ENCODE peak calls at places on chromosome 15, in six cellular contexts. One of them, this sample, is unnamed.

GRCh38 chr15:29952245-29952644 is 130.0 kb upstream of the TJP1 start:
- DNase-seq in upper lobe of right lung: no peak
- DNase-seq in kidney: no peak
- DNase-seq in nephron progenitor cell: no peak
- DNase-seq in HFFc6: no peak
- DNase-seq in AG04450: no peak
- DNase-seq in this sample: no peak

GRCh38 chr15:60469893-60470641 is 8.9 kb downstream of the ICE2 start:
- DNase-seq in kidney: no peak
- DNase-seq in upper lobe of right lung: no peak
- DNase-seq in HFFc6: no peak
- DNase-seq in nephron progenitor cell: no peak
- DNase-seq in AG04450: no peak
- DNase-seq in this sample: no peak

GRCh38 chr15:99555089-99555488 is 10.7 kb upstream of the MEF2A start:
- DNase-seq in nephron progenitor cell: no peak
- DNase-seq in upper lobe of right lung: no peak
- DNase-seq in kidney: no peak
- DNase-seq in AG04450: no peak
- DNase-seq in HFFc6: no peak
- DNase-seq in this sample: no peak

GRCh38 chr15:45268135-45268534 is 16.1 kb downstream of the SLC28A2 start:
- DNase-seq in nephron progenitor cell: no peak
- DNase-seq in upper lobe of right lung: no peak
- DNase-seq in HFFc6: no peak
- DNase-seq in AG04450: no peak
- DNase-seq in kidney: no peak
- DNase-seq in this sample: no peak

GRCh38 chr15:76860201-76860600 is 44.9 kb downstream of the SCAPER start:
- DNase-seq in upper lobe of right lung: no peak
- DNase-seq in AG04450: no peak
- DNase-seq in HFFc6: no peak
- DNase-seq in nephron progenitor cell: no peak
- DNase-seq in kidney: no peak
- DNase-seq in this sample: no peak

GRCh38 chr15:43934480-43934879 is 107.7 kb downstream of the WDR76 start:
- DNase-seq in AG04450: no peak
- DNase-seq in kidney: no peak
- DNase-seq in upper lobe of right lung: no peak
- DNase-seq in nephron progenitor cell: no peak
- DNase-seq in HFFc6: peak; percentile 39
- DNase-seq in this sample: no peak

GRCh38 chr15:90174140-90174891 is 26.8 kb upstream of the SEMA4B start:
- DNase-seq in HFFc6: no peak
- DNase-seq in AG04450: no peak
- DNase-seq in nephron progenitor cell: no peak
- DNase-seq in upper lobe of right lung: peak; percentile 89
- DNase-seq in kidney: peak; percentile 97
- DNase-seq in this sample: no peak

GRCh38 chr15:27601239-27601942 is 497.7 kb downstream of the OCA2 start:
- DNase-seq in kidney: no peak
- DNase-seq in upper lobe of right lung: no peak
- DNase-seq in AG04450: no peak
- DNase-seq in HFFc6: no peak
- DNase-seq in nephron progenitor cell: no peak
- DNase-seq in this sample: no peak

GRCh38 chr15:60961541-60961940 is 267.6 kb downstream of the RORA start:
- DNase-seq in kidney: no peak
- DNase-seq in HFFc6: no peak
- DNase-seq in upper lobe of right lung: no peak
- DNase-seq in nephron progenitor cell: no peak
- DNase-seq in AG04450: no peak
- DNase-seq in this sample: no peak

GRCh38 chr15:40846846-40847224 is 3.0 kb downstream of the SPINT1 start:
- DNase-seq in HFFc6: no peak
- DNase-seq in upper lobe of right lung: no peak
- DNase-seq in kidney: no peak
- DNase-seq in nephron progenitor cell: no peak
- DNase-seq in AG04450: no peak
- DNase-seq in this sample: no peak

GRCh38 chr15:90004671-90005070 is 3.5 kb downstream of the ZNF710 start:
- DNase-seq in kidney: no peak
- DNase-seq in AG04450: peak; percentile 92
- DNase-seq in upper lobe of right lung: no peak
- DNase-seq in nephron progenitor cell: no peak
- DNase-seq in HFFc6: peak; percentile 95
- DNase-seq in this sample: peak; percentile 88

GRCh38 chr15:52068004-52068403 is 44.6 kb downstream of the BCL2L10 start:
- DNase-seq in AG04450: no peak
- DNase-seq in kidney: no peak
- DNase-seq in nephron progenitor cell: no peak
- DNase-seq in upper lobe of right lung: no peak
- DNase-seq in HFFc6: peak; percentile 38
- DNase-seq in this sample: no peak

GRCh38 chr15:36757189-36757814 is 177.9 kb downstream of the CDIN1 start:
- DNase-seq in upper lobe of right lung: no peak
- DNase-seq in kidney: no peak
- DNase-seq in nephron progenitor cell: no peak
- DNase-seq in AG04450: no peak
- DNase-seq in HFFc6: peak; percentile 12
- DNase-seq in this sample: no peak

GRCh38 chr15:31398677-31399260 is 72.1 kb downstream of the KLF13 start:
- DNase-seq in upper lobe of right lung: no peak
- DNase-seq in kidney: no peak
- DNase-seq in nephron progenitor cell: no peak
- DNase-seq in HFFc6: no peak
- DNase-seq in AG04450: no peak
- DNase-seq in this sample: no peak

GRCh38 chr15:97944724-97945123 is 15.8 kb upstream of the ARRDC4 start:
- DNase-seq in AG04450: no peak
- DNase-seq in kidney: no peak
- DNase-seq in HFFc6: no peak
- DNase-seq in nephron progenitor cell: no peak
- DNase-seq in upper lobe of right lung: no peak
- DNase-seq in this sample: no peak
- TF ChIP-seq CTCF in AG04450: no peak
- TF ChIP-seq CTCF in kidney: no peak
- TF ChIP-seq CTCF in HFFc6: no peak
- TF ChIP-seq CTCF in nephron progenitor cell: no peak
- TF ChIP-seq CTCF in upper lobe of right lung: no peak
- TF ChIP-seq CTCF in this sample: no peak

DNA sequence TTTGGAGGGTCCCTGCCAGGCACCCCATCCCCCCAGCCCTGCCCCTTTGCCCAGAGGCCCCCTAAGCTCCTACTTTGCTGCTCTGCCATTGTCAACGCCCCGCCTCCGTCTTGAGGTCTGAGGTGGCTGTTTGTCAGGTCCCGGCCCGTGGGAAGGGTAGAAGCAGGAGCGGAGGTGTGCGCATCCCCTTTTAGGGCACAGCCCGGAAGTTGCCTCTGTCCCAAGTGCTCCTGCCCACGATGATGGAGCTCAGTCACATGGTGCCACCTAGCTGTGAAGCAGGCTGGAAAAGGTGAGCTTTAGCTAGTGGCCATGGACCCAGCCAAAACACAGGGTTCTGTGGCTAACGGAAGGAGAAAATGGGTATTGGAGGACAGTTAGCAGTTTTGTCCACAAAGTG is 28.5 kb upstream of the LCTL start:
- DNase-seq in HFFc6: no peak
- DNase-seq in AG04450: no peak
- DNase-seq in nephron progenitor cell: no peak
- DNase-seq in upper lobe of right lung: no peak
- DNase-seq in kidney: peak; percentile 37
- DNase-seq in this sample: no peak
- TF ChIP-seq CTCF in HFFc6: no peak
- TF ChIP-seq CTCF in AG04450: no peak
- TF ChIP-seq CTCF in nephron progenitor cell: no peak
- TF ChIP-seq CTCF in upper lobe of right lung: no peak
- TF ChIP-seq CTCF in kidney: no peak
- TF ChIP-seq CTCF in this sample: no peak

DNA sequence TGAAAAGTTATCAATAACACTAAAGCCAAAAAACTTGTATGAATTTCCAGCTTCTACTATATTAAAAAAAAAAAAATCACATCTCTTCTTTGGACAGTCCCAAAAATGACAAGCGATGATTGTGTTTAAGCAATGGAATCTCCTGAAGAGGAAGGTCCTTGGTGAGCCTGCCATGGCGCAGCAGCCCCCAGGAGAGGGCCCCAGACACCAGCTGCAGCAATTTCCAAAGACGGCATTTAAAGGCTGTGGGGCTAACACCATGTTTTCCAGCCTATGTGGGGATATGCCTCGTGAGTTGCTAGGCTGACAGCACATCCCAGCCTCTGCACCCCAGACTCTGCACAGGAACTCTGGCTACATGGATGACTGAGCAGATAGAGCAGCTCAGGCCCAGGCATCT is 14.7 kb downstream of the SKIC8 start:
- DNase-seq in nephron progenitor cell: no peak
- DNase-seq in HFFc6: no peak
- DNase-seq in AG04450: no peak
- DNase-seq in upper lobe of right lung: no peak
- DNase-seq in kidney: no peak
- DNase-seq in this sample: no peak
- TF ChIP-seq CTCF in nephron progenitor cell: no peak
- TF ChIP-seq CTCF in HFFc6: no peak
- TF ChIP-seq CTCF in AG04450: no peak
- TF ChIP-seq CTCF in upper lobe of right lung: no peak
- TF ChIP-seq CTCF in kidney: no peak
- TF ChIP-seq CTCF in this sample: peak; percentile 23

GRCh38 chr15:88141490-88141889 is 115.0 kb downstream of the NTRK3 start:
- DNase-seq in upper lobe of right lung: no peak
- DNase-seq in HFFc6: no peak
- DNase-seq in kidney: no peak
- DNase-seq in nephron progenitor cell: peak; percentile 10
- DNase-seq in AG04450: no peak
- DNase-seq in this sample: no peak
- TF ChIP-seq CTCF in upper lobe of right lung: no peak
- TF ChIP-seq CTCF in HFFc6: no peak
- TF ChIP-seq CTCF in kidney: no peak
- TF ChIP-seq CTCF in nephron progenitor cell: no peak
- TF ChIP-seq CTCF in AG04450: no peak
- TF ChIP-seq CTCF in this sample: no peak

DNA sequence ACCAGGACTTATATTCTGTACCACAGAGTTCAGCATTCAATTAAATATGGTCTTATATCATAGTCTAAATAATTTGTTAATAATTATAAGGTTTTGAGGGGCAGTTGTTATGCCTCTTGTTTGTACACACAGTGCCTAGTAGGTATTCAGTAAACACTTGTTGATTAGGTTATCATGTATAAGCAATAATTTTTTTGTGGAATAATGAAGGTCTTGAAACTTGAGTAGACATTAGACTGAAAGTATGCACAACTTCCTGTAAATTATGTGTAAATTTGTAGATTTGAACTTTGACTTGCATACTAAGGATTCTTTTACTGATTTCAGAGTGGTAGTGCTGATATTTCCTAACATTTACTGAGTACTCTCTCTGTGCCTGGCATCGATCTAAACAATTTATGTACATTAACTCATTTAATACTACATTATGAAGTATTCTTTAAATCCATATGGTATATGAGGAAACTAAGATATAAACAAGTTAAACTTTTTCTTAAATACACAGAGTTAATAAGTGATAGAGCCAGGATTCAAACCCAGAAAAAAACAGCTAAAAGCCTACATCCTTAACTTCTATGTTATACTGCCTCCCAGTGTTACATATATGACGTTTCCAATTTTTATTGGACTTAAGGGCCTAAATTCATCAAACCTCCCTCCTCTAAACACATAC is 65.1 kb downstream of the GLCE start:
- DNase-seq in HFFc6: peak; percentile 46
- DNase-seq in nephron progenitor cell: no peak
- DNase-seq in upper lobe of right lung: no peak
- DNase-seq in kidney: no peak
- DNase-seq in AG04450: no peak
- DNase-seq in this sample: no peak
- TF ChIP-seq CTCF in HFFc6: peak; percentile 73
- TF ChIP-seq CTCF in nephron progenitor cell: no peak
- TF ChIP-seq CTCF in upper lobe of right lung: peak; percentile 28
- TF ChIP-seq CTCF in kidney: peak; percentile 13
- TF ChIP-seq CTCF in AG04450: peak; percentile 48
- TF ChIP-seq CTCF in this sample: peak; percentile 14

DNA sequence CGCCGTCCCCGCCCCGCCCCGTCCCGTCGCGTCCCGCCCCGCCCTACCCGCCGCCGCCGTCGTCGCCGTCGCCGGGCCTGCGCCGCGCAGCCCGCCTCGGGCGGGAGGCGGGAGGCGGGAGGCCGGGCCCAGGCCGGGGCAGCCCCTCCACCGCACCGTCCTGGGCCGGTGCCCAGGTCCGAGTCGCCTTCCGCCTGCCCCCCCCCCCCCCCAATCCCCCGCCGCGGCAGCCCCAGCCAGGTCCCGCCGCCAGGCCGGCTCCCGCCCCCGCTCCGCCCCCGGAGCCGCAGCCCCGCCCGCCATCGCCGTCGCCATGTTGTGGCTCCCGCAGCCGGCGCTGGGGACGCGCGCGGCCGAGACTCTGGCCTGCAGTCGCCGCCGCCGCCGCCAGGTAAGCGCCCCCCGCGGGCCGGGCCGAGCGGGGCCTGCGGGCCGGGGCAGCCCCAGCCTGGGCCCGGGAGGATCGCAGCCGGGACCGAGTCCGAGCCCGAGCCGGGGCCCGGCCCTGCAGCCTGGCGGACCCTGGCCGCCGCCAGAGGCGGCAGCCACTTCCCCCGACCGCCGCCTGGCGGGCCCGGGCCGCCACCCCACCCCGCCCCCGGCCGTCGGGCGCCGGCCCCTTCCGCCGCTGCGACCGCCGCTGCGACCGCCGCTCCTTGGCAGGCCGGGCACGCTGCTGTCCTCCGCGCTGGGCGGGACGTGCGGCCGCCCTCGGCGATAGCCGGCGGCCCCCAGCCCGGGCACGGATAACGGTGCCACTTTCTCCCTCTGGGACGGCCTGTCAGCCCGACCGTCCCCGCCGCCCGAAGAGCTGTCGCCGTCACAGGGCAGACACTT is at the start of gene ZNF592:
- DNase-seq in nephron progenitor cell: peak; percentile 82
- DNase-seq in HFFc6: peak; percentile 58
- DNase-seq in AG04450: peak; percentile 26
- DNase-seq in kidney: peak; percentile 95
- DNase-seq in upper lobe of right lung: peak; percentile 94
- DNase-seq in this sample: peak; percentile 63
- TF ChIP-seq CTCF in nephron progenitor cell: no peak
- TF ChIP-seq CTCF in HFFc6: no peak
- TF ChIP-seq CTCF in AG04450: no peak
- TF ChIP-seq CTCF in kidney: peak; percentile 2
- TF ChIP-seq CTCF in upper lobe of right lung: no peak
- TF ChIP-seq CTCF in this sample: peak; percentile 7

GRCh38 chr15:57505056-57505713 is 86.5 kb upstream of the MYZAP start:
- DNase-seq in AG04450: no peak
- DNase-seq in kidney: no peak
- DNase-seq in upper lobe of right lung: no peak
- DNase-seq in nephron progenitor cell: no peak
- DNase-seq in HFFc6: no peak
- DNase-seq in this sample: no peak

GRCh38 chr15:57505949-57506391 is 85.7 kb upstream of the MYZAP start:
- DNase-seq in kidney: peak; percentile 93
- DNase-seq in HFFc6: no peak
- DNase-seq in AG04450: no peak
- DNase-seq in upper lobe of right lung: peak; percentile 77
- DNase-seq in nephron progenitor cell: no peak
- DNase-seq in this sample: no peak

GRCh38 chr15:57507111-57507510 is 84.6 kb upstream of the MYZAP start:
- DNase-seq in AG04450: no peak
- DNase-seq in HFFc6: no peak
- DNase-seq in upper lobe of right lung: no peak
- DNase-seq in nephron progenitor cell: no peak
- DNase-seq in kidney: no peak
- DNase-seq in this sample: no peak

GRCh38 chr15:57504599-57504940 is 87.1 kb upstream of the MYZAP start:
- DNase-seq in upper lobe of right lung: no peak
- DNase-seq in AG04450: no peak
- DNase-seq in kidney: no peak
- DNase-seq in HFFc6: no peak
- DNase-seq in nephron progenitor cell: no peak
- DNase-seq in this sample: no peak

GRCh38 chr15:57506422-57506821 is 85.3 kb upstream of the MYZAP start:
- DNase-seq in HFFc6: no peak
- DNase-seq in upper lobe of right lung: no peak
- DNase-seq in nephron progenitor cell: no peak
- DNase-seq in kidney: no peak
- DNase-seq in AG04450: no peak
- DNase-seq in this sample: no peak
- TF ChIP-seq CTCF in HFFc6: peak; percentile 23
- TF ChIP-seq CTCF in upper lobe of right lung: no peak
- TF ChIP-seq CTCF in nephron progenitor cell: no peak
- TF ChIP-seq CTCF in kidney: peak; percentile 17
- TF ChIP-seq CTCF in AG04450: no peak
- TF ChIP-seq CTCF in this sample: no peak